ENCODE peak calls at places on chromosomes 13 and 19, in nine cellular contexts. C is IMR-90, V is heart left ventricle, R is A549, G is PC-3, S is psoas muscle, Z is tibial artery, H is left ventricle myocardium inferior, X is pancreas. Q is an unnamed sample.

GRCh38 chr13:113187905-113188595 is 20.4 kb downstream of the PCID2 start:
- DNase-seq in C (peak; percentile 33), V (no peak), R (no peak), G (no peak), S (no peak), Z (no peak), H (no peak), X (no peak), Q (no peak)

GRCh38 chr19:15223649-15224371 is 8.4 kb downstream of the EPHX3 start:
- DNase-seq in C (no peak), V (no peak), R (no peak), G (no peak), S (peak; percentile 28), Z (no peak), H (no peak), X (no peak), Q (no peak)

GRCh38 chr13:61728468-61728867 is 312.8 kb upstream of the PCDH20 start:
- DNase-seq in C (no peak), V (no peak), R (no peak), G (no peak), S (no peak), Z (no peak), H (no peak), X (no peak), Q (no peak)

GRCh38 chr19:17739121-17739875 is 12.0 kb upstream of the FCHO1 start:
- DNase-seq in C (no peak), V (no peak), R (no peak), G (no peak), S (no peak), Z (no peak), H (peak; percentile 40), X (no peak), Q (no peak)

GRCh38 chr13:45799451-45799850 is 52.1 kb downstream of the SIAH3 start:
- DNase-seq in C (no peak), V (no peak), R (no peak), G (no peak), S (peak; percentile 19), Z (no peak), H (peak; percentile 48), X (no peak), Q (no peak)

GRCh38 chr19:18855647-18856384 is 24.1 kb downstream of the UPF1 start:
- DNase-seq in C (no peak), V (no peak), R (no peak), G (no peak), S (no peak), Z (no peak), H (no peak), X (no peak), Q (no peak)

GRCh38 chr19:18290250-18291018 is 9.0 kb upstream of the JUND start:
- DNase-seq in C (peak; percentile 52), V (no peak), R (no peak), G (no peak), S (no peak), Z (no peak), H (peak; percentile 32), X (no peak), Q (no peak)

GRCh38 chr19:51809787-51810186 is 14.8 kb downstream of the FPR3 start:
- DNase-seq in C (no peak), V (peak; percentile 25), R (no peak), G (peak; percentile 51), S (no peak), Z (peak; percentile 70), H (no peak), X (no peak), Q (no peak)

GRCh38 chr19:6374179-6374709 is 1.5 kb downstream of the PSPN start:
- DNase-seq in C (no peak), V (no peak), R (no peak), G (no peak), S (no peak), Z (no peak), H (no peak), X (peak; percentile 61), Q (no peak)

GRCh38 chr13:99686944-99687382 is 185.7 kb downstream of the TM9SF2 start:
- DNase-seq in C (no peak), V (no peak), R (no peak), G (no peak), S (no peak), Z (no peak), H (no peak), X (no peak), Q (no peak)

GRCh38 chr13:104571161-104571889 is 1505.1 kb upstream of the SLC10A2 start:
- DNase-seq in C (peak; percentile 82), V (peak; percentile 59), R (peak; percentile 5), G (peak; percentile 90), S (peak; percentile 28), Z (peak; percentile 62), H (no peak), X (no peak), Q (peak; percentile 70)

GRCh38 chr19:10644351-10645007 is 9.7 kb upstream of the ILF3 start:
- DNase-seq in C (peak; percentile 69), V (peak; percentile 89), R (peak; percentile 91), G (peak; percentile 83), S (peak; percentile 87), Z (peak; percentile 82), H (peak; percentile 84), X (peak; percentile 91), Q (peak; percentile 88)

GRCh38 chr13:46586766-46587509 is 34.0 kb downstream of the LRCH1 start:
- DNase-seq in C (no peak), V (no peak), R (no peak), G (no peak), S (no peak), Z (no peak), H (no peak), X (no peak), Q (no peak)

GRCh38 chr19:44803442-44804428 is 5.2 kb upstream of the BCAM start:
- DNase-seq in C (no peak), V (no peak), R (no peak), G (no peak), S (no peak), Z (no peak), H (no peak), X (no peak), Q (no peak)

GRCh38 chr19:10892256-10892655 is 20.9 kb downstream of the CARM1 start:
- DNase-seq in C (no peak), V (no peak), R (no peak), G (no peak), S (peak; percentile 76), Z (no peak), H (no peak), X (no peak), Q (no peak)

GRCh38 chr19:53158119-53158656 is 665 bp downstream of the ZNF347 start:
- DNase-seq in C (peak; percentile 15), V (peak; percentile 40), R (no peak), G (peak; percentile 41), S (peak; percentile 38), Z (peak; percentile 27), H (peak; percentile 32), X (peak; percentile 64), Q (peak; percentile 44)

GRCh38 chr19:53977991-53978731 is 13.3 kb upstream of the CACNG6 start:
- DNase-seq in C (peak; percentile 84), V (peak; percentile 73), R (peak; percentile 99), G (peak; percentile 44), S (peak; percentile 83), Z (peak; percentile 48), H (peak; percentile 50), X (no peak), Q (peak; percentile 91)

GRCh38 chr19:49860716-49861100 is 6.7 kb downstream of the PNKP start:
- DNase-seq in C (no peak), V (no peak), R (no peak), G (no peak), S (no peak), Z (peak; percentile 16), H (no peak), X (no peak), Q (no peak)

GRCh38 chr13:101339202-101339601 is 77.1 kb downstream of the NALCN start:
- DNase-seq in C (no peak), V (no peak), R (no peak), G (no peak), S (no peak), Z (no peak), H (no peak), X (no peak), Q (no peak)

DNA sequence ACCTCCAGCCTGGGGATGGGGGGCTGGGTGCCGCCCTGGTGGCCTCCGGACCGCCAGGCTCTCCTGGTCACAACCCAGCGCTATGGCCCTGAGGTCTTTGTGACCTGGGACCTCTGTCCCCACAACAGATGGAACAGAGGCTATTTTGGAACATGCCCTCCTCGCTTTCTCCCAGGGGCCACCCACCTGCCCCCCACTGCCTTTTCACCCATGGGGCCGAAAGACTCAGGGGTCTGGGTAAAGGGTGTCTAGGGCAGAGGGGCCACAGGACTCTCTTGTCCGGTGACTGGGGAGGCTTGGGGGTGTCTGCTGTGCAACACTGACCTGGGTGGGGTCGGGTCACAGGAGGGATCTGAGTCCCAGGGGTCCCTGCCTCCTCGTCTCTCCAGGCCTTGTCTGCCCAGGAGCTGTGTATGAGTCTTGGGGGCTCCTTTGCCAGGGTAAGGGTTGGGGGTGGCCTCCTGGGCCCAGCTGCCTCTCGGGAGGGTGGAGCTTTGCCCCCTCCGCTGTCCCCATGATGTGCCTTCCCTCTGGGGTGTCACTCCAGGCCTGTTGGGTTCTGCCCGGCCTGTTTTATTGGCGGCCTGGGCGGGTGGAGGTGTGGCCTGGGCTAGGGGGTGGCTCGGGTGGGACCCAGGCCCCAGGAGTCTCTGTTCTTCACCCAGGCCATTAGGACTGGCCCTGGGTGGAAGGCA is 2.0 kb downstream of the ARID3A start:
- DNase-seq in C (no peak), V (no peak), R (no peak), G (no peak), S (no peak), Z (no peak), H (no peak), X (no peak), Q (no peak)
- H3K27ac ChIP-seq in C (peak overlapping the region; percentile 97), V (peak overlapping the region; percentile 80), R (peak overlapping the region; percentile 99), G (no peak overlapping the region), S (no peak overlapping the region), Z (peak overlapping the region; percentile 61), H (peak overlapping the region; percentile 88), X (no peak overlapping the region), Q (no peak overlapping the region)

DNA sequence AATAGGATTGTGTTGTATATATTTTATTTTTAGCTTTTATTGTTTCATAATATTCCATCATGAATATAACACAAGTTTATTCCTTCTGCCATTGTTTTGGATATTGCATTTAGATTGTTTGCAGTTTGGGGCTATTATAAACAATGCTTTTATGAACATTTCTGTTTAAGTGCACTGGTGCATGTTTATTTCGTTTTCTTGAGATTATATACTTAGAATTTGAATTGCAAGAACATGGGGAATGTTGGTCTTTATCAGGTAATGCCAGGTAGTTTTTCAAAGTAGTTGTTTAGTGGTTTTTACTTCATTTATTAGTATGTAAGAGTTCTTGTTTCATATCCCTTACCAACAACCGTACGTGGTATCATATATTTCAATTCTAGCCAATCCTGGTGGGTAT is 4.3 kb downstream of the LSM14A start:
- DNase-seq in C (no peak), V (no peak), R (no peak), G (no peak), S (no peak), Z (no peak), H (no peak), X (no peak), Q (no peak)
- H3K4me3 ChIP-seq in C (no peak overlapping the region), V (peak overlapping the region; percentile 25), R (no peak overlapping the region), G (peak overlapping the region; percentile 20), S (peak overlapping the region; percentile 31), Z (peak overlapping the region; percentile 0), H (peak overlapping the region; percentile 97), X (no peak overlapping the region), Q (no peak overlapping the region)

GRCh38 chr19:5308471-5309437 is 31.9 kb downstream of the PTPRS start:
- DNase-seq in C (peak; percentile 90), V (peak; percentile 61), R (no peak), G (no peak), S (peak; percentile 60), Z (peak; percentile 76), H (peak; percentile 42), X (peak; percentile 85), Q (peak; percentile 76)
- H3K27ac ChIP-seq in C (peak overlapping the region; percentile 64), V (no peak overlapping the region), R (no peak overlapping the region), G (no peak overlapping the region), S (no peak overlapping the region), Z (peak overlapping the region; percentile 89), H (peak overlapping the region; percentile 48), X (peak overlapping the region; percentile 75), Q (peak overlapping the region; percentile 92)

GRCh38 chr13:87384099-87384498 is 287.1 kb upstream of the SLITRK5 start:
- DNase-seq in C (no peak), V (no peak), R (no peak), G (no peak), S (no peak), Z (no peak), H (no peak), X (no peak), Q (no peak)
- H3K4me3 ChIP-seq in C (no peak overlapping the region), V (no peak overlapping the region), R (no peak overlapping the region), G (no peak overlapping the region), S (no peak overlapping the region), Z (no peak overlapping the region), H (no peak overlapping the region), X (no peak overlapping the region), Q (no peak overlapping the region)